ENCODE peak calls at places on chromosomes 13 and 19, in nine cellular contexts. I, S, T, P, M, D, A, J and O are unnamed samples.

GRCh38 chr13:60148918-60149317 is 14.8 kb downstream of the DIAPH3 start:
- DNase-seq in P (no peak), D (no peak), S (no peak), J (no peak), I (no peak), M (no peak), T (no peak), A (no peak), O (no peak)

GRCh38 chr19:58563034-58563573 is 4.7 kb upstream of the UBE2M start:
- DNase-seq in M (peak; percentile 31), A (no peak), I (no peak), S (no peak), P (no peak), D (peak; percentile 74), J (no peak), T (no peak), O (no peak)

GRCh38 chr13:40149611-40150283 is 494.3 kb downstream of the COG6 start:
- DNase-seq in M (no peak), T (no peak), J (peak; percentile 77), A (no peak), I (no peak), P (no peak), D (no peak), S (no peak), O (no peak)

GRCh38 chr19:51339313-51339686 is 2.6 kb downstream of the VSIG10L start:
- DNase-seq in M (no peak), J (no peak), T (no peak), P (no peak), I (no peak), A (no peak), S (peak; percentile 30), D (no peak), O (no peak)

GRCh38 chr13:64239372-64239771 is 2823.7 kb upstream of the PCDH20 start:
- DNase-seq in S (no peak), M (no peak), P (no peak), D (no peak), I (no peak), A (no peak), T (no peak), J (peak; percentile 22), O (no peak)

GRCh38 chr13:37068962-37069361 is 9.5 kb upstream of the SUPT20H start:
- DNase-seq in A (no peak), I (no peak), T (no peak), D (no peak), P (no peak), J (no peak), M (no peak), S (no peak), O (no peak)

GRCh38 chr19:6767357-6768235 is at the start of gene SH2D3A:
- DNase-seq in I (peak; percentile 79), S (peak; percentile 76), P (no peak), J (no peak), T (peak; percentile 89), A (peak; percentile 94), M (peak; percentile 95), D (peak; percentile 69), O (peak; percentile 78)

GRCh38 chr19:51607077-51607476 is 23.1 kb downstream of the SIGLEC5 start:
- DNase-seq in D (no peak), J (no peak), P (no peak), I (no peak), A (no peak), S (no peak), T (no peak), M (no peak), O (peak; percentile 25)

GRCh38 chr19:38162632-38163031 is 61.4 kb downstream of the DPF1 start:
- DNase-seq in M (no peak), P (no peak), A (no peak), S (no peak), I (no peak), J (no peak), D (no peak), T (no peak), O (no peak)

GRCh38 chr19:30873691-30874090 is 475.5 kb downstream of the TSHZ3 start:
- DNase-seq in J (no peak), M (no peak), A (no peak), S (no peak), I (no peak), D (no peak), P (no peak), T (peak; percentile 21), O (no peak)

GRCh38 chr19:17749912-17750317 is 1.4 kb upstream of the FCHO1 start:
- DNase-seq in J (no peak), A (no peak), D (no peak), I (no peak), P (no peak), M (peak; percentile 24), S (no peak), T (peak; percentile 43), O (no peak)